ENCODE peak calls at places on chromosomes 1 and 21, in six cellular contexts. V, M, C, U, O and H are unnamed samples. For H3K4me1, the result is how much of the 10 kb centered on the place peaks cover.

GRCh38 chr1:176720835-176721234 is 257.9 kb downstream of the PAPPA2 start:
- DNase-seq in V (no peak), M (no peak), C (no peak), U (no peak), O (no peak), H (no peak)

GRCh38 chr1:21206117-21206516 is 29.4 kb upstream of the EIF4G3 start:
- DNase-seq in V (no peak), M (no peak), C (no peak), U (no peak), O (peak), H (no peak)

GRCh38 chr1:171014878-171015277 is 75.8 kb upstream of the FMO3 start:
- DNase-seq in V (no peak), M (no peak), C (no peak), U (no peak), O (no peak), H (no peak)

GRCh38 chr1:37234941-37235418 is 200.7 kb upstream of the GRIK3 start:
- DNase-seq in V (no peak), M (no peak), C (no peak), U (no peak), O (no peak), H (no peak)

GRCh38 chr1:26384076-26384475 is 11.5 kb upstream of the ZNF683 start:
- DNase-seq in V (no peak), M (no peak), C (no peak), U (no peak), O (no peak), H (no peak)

GRCh38 chr1:29240400-29240837 is 4.1 kb downstream of the PTPRU start:
- DNase-seq in V (no peak), M (no peak), C (peak), U (no peak), O (no peak), H (no peak)

GRCh38 chr1:73736125-73736524 is 461.9 kb downstream of the LRRIQ3 start:
- DNase-seq in V (no peak), M (no peak), C (no peak), U (no peak), O (no peak), H (no peak)

GRCh38 chr1:91511386-91511785 is 10.7 kb downstream of the CDC7 start:
- DNase-seq in V (no peak), M (no peak), C (peak), U (peak), O (peak), H (no peak)

GRCh38 chr1:185017338-185017737 is 28.0 kb upstream of the RNF2 start:
- DNase-seq in V (no peak), M (no peak), C (peak), U (peak), O (peak), H (no peak)

GRCh38 chr1:237411621-237412020 is 369.6 kb downstream of the RYR2 start:
- DNase-seq in V (no peak), M (no peak), C (no peak), U (no peak), O (peak), H (no peak)

GRCh38 chr1:203765029-203765837 is at the start of gene LAX1:
- DNase-seq in V (no peak), M (no peak), C (no peak), U (no peak), O (no peak), H (no peak)

GRCh38 chr1:32240140-32240951 is 6.7 kb upstream of the FAM167B start:
- DNase-seq in V (peak), M (peak), C (peak), U (peak), O (peak), H (no peak)

GRCh38 chr1:3411806-3412205 is 42.7 kb upstream of the ARHGEF16 start:
- DNase-seq in V (no peak), M (no peak), C (no peak), U (no peak), O (no peak), H (no peak)

GRCh38 chr1:3417082-3417728 is 37.3 kb upstream of the ARHGEF16 start:
- DNase-seq in V (no peak), M (no peak), C (no peak), U (no peak), O (no peak), H (no peak)

GRCh38 chr1:3412376-3412775 is 42.1 kb upstream of the ARHGEF16 start:
- DNase-seq in V (no peak), M (no peak), C (no peak), U (no peak), O (no peak), H (no peak)

GRCh38 chr1:3415260-3415952 is 39.1 kb upstream of the ARHGEF16 start:
- DNase-seq in V (no peak), M (no peak), C (no peak), U (no peak), O (no peak), H (no peak)

DNA sequence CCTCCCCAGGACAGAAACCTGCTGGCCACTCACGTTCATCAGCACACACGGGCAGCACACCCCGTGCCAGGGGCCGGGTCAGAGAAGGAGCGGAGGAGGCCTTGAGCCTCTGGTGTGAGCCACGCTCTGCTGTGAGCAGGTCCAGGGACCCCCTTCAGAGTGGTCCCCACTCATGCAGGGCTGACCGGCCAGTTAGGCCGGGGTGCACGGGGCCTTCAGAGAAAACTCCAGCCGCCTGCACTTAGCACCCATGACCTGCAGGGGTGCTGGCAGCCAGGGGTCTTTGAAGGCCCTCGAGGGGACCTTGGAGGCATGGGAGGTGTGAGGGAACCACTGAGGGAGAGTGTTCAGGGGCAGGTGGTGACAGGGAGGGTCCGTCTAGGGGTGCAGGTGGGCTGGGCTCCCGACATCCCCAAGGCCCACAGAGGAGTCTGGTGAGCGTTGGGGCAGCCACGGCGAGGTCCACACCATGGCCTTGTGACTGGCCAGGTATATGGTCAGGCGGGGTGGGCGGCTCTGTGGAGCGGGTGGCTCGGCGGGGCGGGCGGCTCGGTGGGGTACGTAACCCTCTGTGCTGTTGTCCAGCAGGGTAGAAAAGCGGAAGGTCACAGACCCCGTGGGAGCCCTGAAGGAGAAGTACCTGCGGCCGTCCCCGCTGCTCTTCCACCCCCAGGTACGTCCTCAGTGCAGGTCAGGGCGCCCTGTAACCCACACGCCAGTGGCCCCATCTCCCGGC is 40.3 kb upstream of the ARHGEF16 start:
- DNase-seq in V (no peak), M (no peak), C (no peak), U (no peak), O (no peak), H (no peak)
- TF ChIP-seq CTCF in V (no peak), M (no peak), C (no peak), U (no peak), O (no peak), H (no peak)

DNA sequence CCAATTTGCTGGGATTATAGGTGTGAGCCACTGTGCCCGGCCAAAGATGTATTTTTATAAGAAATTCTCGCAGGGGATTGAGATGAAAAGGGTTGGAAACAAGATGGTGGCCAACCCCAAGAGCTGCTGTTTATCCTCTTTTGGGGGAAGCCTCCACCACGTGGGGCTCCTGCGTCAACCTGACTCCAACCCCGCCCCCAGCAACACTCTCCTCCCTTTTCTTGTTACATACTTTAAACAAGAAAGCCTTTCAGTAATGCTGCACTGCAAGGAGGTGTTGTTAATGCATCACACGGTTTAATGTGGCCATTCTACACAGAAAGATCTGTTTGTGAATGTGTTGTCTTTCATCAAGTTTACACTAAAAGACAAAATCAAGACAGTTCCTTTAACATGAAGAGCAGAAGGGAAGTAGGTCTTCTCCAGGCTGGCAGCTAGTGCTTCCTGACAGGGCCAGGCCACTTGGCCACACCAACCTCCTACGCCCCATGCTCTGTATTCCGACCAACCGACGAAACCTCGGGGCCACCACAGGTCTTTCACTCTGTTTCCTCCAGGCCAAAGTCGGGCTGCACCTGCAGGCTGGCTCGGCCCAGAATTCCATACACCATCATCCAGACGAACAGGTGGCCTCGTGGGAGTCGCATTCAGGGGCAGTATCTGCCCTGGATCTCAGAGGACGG is 25.9 kb downstream of the C2CD2 start:
- DNase-seq in V (no peak), M (no peak), C (no peak), U (no peak), O (no peak), H (no peak)
- H3K4me1 ChIP-seq in V (under half), M (under half), C (under half), U (under half), O (half or more), H (half or more)

GRCh38 chr21:38234395-38235142 is 22.2 kb upstream of the KCNJ15 start:
- DNase-seq in V (peak), M (no peak), C (no peak), U (no peak), O (peak), H (no peak)

GRCh38 chr21:38242036-38242435 is 14.8 kb upstream of the KCNJ15 start:
- DNase-seq in V (no peak), M (no peak), C (no peak), U (no peak), O (no peak), H (no peak)

GRCh38 chr21:38240121-38240520 is 16.7 kb upstream of the KCNJ15 start:
- DNase-seq in V (no peak), M (no peak), C (no peak), U (no peak), O (no peak), H (no peak)

GRCh38 chr21:38241029-38241740 is 15.6 kb upstream of the KCNJ15 start:
- DNase-seq in V (no peak), M (peak), C (peak), U (no peak), O (no peak), H (no peak)

GRCh38 chr21:38236232-38236631 is 20.6 kb upstream of the KCNJ15 start:
- DNase-seq in V (no peak), M (no peak), C (no peak), U (no peak), O (no peak), H (no peak)
- TF ChIP-seq CTCF in V (no peak), M (no peak), C (peak), U (no peak), O (peak), H (no peak)

GRCh38 chr1:8706291-8706690 is 111.1 kb downstream of the RERE start:
- DNase-seq in V (no peak), M (no peak), C (no peak), U (no peak), O (no peak), H (no peak)
- H3K4me1 ChIP-seq in V (under half), M (under half), C (under half), U (half or more), O (under half), H (under half)

GRCh38 chr1:230568676-230569075 is 73.6 kb upstream of the COG2 start:
- DNase-seq in V (no peak), M (no peak), C (no peak), U (no peak), O (peak), H (no peak)

GRCh38 chr1:230566481-230566880 is 75.8 kb upstream of the COG2 start:
- DNase-seq in V (no peak), M (no peak), C (no peak), U (no peak), O (no peak), H (no peak)

GRCh38 chr1:230570724-230571390 is 71.4 kb upstream of the COG2 start:
- DNase-seq in V (no peak), M (no peak), C (no peak), U (no peak), O (no peak), H (no peak)

GRCh38 chr1:230569201-230569600 is 73.1 kb upstream of the COG2 start:
- DNase-seq in V (no peak), M (no peak), C (no peak), U (no peak), O (no peak), H (no peak)

GRCh38 chr1:230568008-230568407 is 74.3 kb upstream of the COG2 start:
- DNase-seq in V (no peak), M (no peak), C (peak), U (peak), O (peak), H (no peak)
- TF ChIP-seq CTCF in V (no peak), M (no peak), C (peak), U (no peak), O (peak), H (peak)

GRCh38 chr1:54302549-54302948 is 102.6 kb downstream of the MRPL37 start:
- DNase-seq in V (no peak), M (no peak), C (no peak), U (no peak), O (no peak), H (no peak)
- H3K4me1 ChIP-seq in V (under half), M (under half), C (half or more), U (under half), O (under half), H (under half)

GRCh38 chr1:154479764-154480421 is 22.1 kb upstream of the TDRD10 start:
- DNase-seq in V (peak), M (no peak), C (peak), U (peak), O (peak), H (no peak)
- TF ChIP-seq CTCF in V (peak), M (peak), C (peak), U (peak), O (peak), H (peak)

DNA sequence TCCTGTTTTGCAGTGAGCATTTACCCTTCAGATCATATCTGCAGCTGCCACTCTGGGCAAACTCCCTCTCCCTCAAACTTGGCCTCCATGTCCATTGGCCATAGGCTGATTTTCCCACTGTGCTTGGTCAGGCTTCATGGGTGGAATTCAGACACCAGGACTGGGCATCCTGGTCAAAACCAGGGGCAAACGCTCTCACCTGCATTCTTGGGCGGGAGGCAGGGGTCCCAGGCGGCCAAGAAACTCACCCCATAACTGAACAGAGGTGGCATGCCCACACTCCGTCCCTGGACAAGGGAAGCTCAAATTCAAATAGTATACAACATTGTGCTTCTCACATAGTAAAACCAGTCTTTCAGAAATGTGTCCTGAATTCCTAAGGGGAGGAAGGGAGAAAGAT is 81.1 kb upstream of the ZNF648 start:
- DNase-seq in V (no peak), M (no peak), C (no peak), U (no peak), O (no peak), H (no peak)
- H3K4me1 ChIP-seq in V (under half), M (under half), C (under half), U (under half), O (under half), H (under half)

GRCh38 chr1:11456970-11457369 is 22.0 kb upstream of the DISP3 start:
- DNase-seq in V (no peak), M (no peak), C (no peak), U (no peak), O (no peak), H (no peak)

GRCh38 chr1:11455925-11456580 is 22.9 kb upstream of the DISP3 start:
- DNase-seq in V (no peak), M (no peak), C (no peak), U (no peak), O (no peak), H (no peak)

GRCh38 chr1:11462224-11462923 is 16.6 kb upstream of the DISP3 start:
- DNase-seq in V (no peak), M (no peak), C (no peak), U (no peak), O (no peak), H (no peak)

GRCh38 chr1:11461738-11462137 is 17.2 kb upstream of the DISP3 start:
- DNase-seq in V (no peak), M (no peak), C (no peak), U (no peak), O (no peak), H (no peak)

DNA sequence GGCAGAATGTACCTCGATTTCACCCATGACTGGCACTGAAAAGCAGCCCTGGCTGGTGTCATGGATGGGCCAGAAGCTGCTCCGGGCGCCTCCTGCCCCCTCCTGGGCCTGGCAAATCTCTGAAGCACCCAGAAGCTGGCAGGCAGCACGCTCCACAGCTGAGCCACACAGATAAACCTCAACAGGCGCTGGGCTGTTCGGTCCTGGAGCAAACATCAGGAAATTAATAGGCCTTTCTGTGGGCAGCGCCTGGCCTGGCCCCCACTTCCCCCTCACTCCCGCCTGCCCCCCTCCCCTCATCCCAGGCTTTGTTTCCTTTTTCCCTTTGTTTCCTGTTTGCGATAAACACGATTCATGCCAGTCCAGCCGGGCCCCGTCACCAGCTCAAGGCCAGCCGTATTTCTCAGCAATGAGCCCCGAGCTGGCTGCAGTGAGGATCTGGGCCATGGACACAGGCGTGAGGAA is 20.1 kb upstream of the DISP3 start:
- DNase-seq in V (no peak), M (no peak), C (peak), U (no peak), O (no peak), H (no peak)
- TF ChIP-seq CTCF in V (no peak), M (no peak), C (no peak), U (no peak), O (no peak), H (no peak)